ENCODE peak calls at places on chromosome 9, in five cellular contexts. Z, Q, G, W and T are unnamed samples.

GRCh38 chr9:134928796-134929559 is 11.3 kb upstream of the FCN1 start:
- DNase-seq in W (no peak), Z (no peak), G (no peak), Q (no peak), T (no peak)

GRCh38 chr9:70130266-70130665 is 86.6 kb downstream of the MAMDC2 start:
- DNase-seq in G (no peak), W (no peak), Z (no peak), Q (no peak), T (peak)

GRCh38 chr9:24073237-24073636 is 247.2 kb upstream of the ELAVL2 start:
- DNase-seq in Q (no peak), G (no peak), Z (no peak), W (peak), T (no peak)

GRCh38 chr9:137724114-137724445 is 105.3 kb downstream of the EHMT1 start:
- DNase-seq in Z (peak), W (peak), G (no peak), Q (peak), T (peak)

GRCh38 chr9:83584995-83585394 is 37.9 kb upstream of the IDNK start:
- DNase-seq in Z (no peak), W (peak), Q (no peak), G (no peak), T (no peak)

GRCh38 chr9:78312125-78312524 is 15.2 kb downstream of the PSAT1 start:
- DNase-seq in G (no peak), W (no peak), Q (no peak), Z (no peak), T (no peak)

GRCh38 chr9:98909935-98910334 is 33.8 kb upstream of the COL15A1 start:
- DNase-seq in W (no peak), Z (no peak), G (peak), Q (peak), T (no peak)

GRCh38 chr9:20205821-20206220 is 416.5 kb downstream of the MLLT3 start:
- DNase-seq in W (no peak), Q (no peak), Z (no peak), G (no peak), T (no peak)

GRCh38 chr9:134407123-134407779 is 81.0 kb downstream of the RXRA start:
- DNase-seq in W (peak), Z (peak), G (no peak), Q (peak), T (peak)

GRCh38 chr9:131468031-131468430 is 34.7 kb upstream of the POMT1 start:
- DNase-seq in Z (no peak), Q (no peak), G (no peak), W (no peak), T (no peak)

DNA sequence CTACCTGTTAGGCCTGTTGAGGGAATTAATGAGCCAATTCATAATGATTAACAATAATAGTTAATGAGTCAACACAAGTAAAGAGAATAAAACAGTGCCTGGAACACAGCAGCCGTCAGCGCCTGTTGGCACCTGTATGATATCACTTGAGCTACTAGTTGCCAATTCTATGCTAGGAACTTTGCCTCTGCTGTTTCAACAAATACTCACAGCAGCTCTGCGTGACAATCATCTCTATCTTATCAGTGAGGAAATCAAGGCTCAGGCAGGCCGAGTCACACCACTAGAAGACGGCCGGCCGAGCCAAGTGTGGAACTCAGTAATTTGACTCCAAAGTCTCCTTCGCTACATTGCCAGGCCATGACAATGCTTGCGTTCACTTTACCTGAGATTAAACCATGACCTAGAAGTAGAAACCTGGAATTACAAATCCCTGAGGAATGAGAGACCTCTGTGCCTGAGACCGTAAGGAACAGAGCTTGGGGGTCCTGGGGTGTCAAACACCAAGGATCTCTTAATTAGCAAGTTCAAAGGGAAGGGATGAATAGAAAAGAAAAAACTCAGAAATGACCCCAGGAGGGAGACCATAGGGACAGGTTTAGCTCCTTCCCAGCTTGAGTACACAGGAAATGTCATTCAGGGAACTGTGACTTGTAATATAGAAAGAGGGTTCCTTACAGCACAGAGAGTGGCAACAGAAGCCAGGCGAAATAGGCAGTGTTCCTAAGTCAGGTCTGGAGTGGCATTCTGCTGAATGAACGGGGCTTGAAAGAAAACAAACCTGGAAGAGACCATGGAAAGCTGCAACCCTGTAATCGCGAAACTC is 109.1 kb downstream of the SUSD1 start:
- DNase-seq in Q (peak), W (peak), G (no peak), Z (no peak), T (peak)
- H4K91ac ChIP-seq in Q (no peak), W (no peak), G (no peak), Z (no peak), T (peak)

GRCh38 chr9:4243877-4244812 is 55.7 kb downstream of the GLIS3 start:
- DNase-seq in W (no peak), G (no peak), Z (no peak), Q (no peak), T (peak)
- H2BK12ac ChIP-seq in W (no peak), G (no peak), Z (no peak), Q (no peak), T (no peak)

DNA sequence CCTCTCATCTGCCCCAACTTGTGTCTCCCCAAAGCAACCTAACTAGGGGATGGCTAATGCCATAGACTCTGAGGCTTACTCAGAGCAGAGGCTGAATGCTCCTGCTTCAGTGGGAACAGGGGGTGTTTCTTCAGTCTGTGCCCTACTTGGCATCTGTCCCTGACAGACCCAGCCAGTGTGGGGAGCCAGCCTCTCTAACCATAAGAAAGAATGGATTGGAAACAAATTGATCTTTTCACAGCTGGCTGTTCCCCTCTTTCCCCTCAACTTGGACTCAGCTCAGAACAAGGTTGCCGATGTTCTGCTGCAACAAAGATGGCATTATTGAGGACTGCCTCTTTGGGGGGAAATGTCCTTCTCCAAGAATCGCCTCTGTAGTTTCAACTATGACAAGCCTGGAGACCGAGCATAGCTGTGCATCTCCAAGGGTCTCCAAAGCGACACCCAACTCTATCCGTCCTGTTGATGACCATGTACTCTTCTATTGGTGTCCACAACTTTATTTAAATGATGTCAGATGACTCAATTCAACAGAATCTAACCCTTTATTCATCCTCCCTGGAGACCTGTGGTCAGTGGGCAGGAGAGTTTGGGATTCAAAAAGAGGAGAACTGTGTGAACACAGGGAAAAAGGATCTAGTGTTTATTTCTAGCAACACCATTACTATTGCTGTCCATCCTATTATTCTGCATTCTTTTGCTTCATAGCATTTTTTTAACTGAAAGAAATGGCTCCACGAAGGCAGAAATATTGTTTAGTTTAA is 24.7 kb upstream of the TNC start:
- DNase-seq in Q (peak), Z (no peak), G (no peak), W (no peak), T (no peak)
- H4K91ac ChIP-seq in Q (no peak), Z (no peak), G (no peak), W (no peak), T (no peak)

GRCh38 chr9:7461791-7462190 is 337.8 kb downstream of the DMAC1 start:
- DNase-seq in Q (no peak), Z (no peak), W (no peak), G (no peak), T (no peak)
- H2BK12ac ChIP-seq in Q (no peak), Z (no peak), W (no peak), G (no peak), T (no peak)

GRCh38 chr9:123049589-123050222 is 16.2 kb downstream of the GPR21 start:
- DNase-seq in Q (no peak), G (no peak), Z (no peak), W (no peak), T (no peak)

GRCh38 chr9:123046796-123047195 is 13.3 kb downstream of the GPR21 start:
- DNase-seq in G (no peak), Q (no peak), W (no peak), Z (no peak), T (no peak)

GRCh38 chr9:123053711-123054110 is 20.2 kb downstream of the GPR21 start:
- DNase-seq in W (no peak), Q (no peak), Z (no peak), G (no peak), T (no peak)

GRCh38 chr9:123044556-123044955 is 11.1 kb downstream of the GPR21 start:
- DNase-seq in W (no peak), Z (no peak), Q (peak), G (no peak), T (peak)

GRCh38 chr9:123048748-123049147 is 15.3 kb downstream of the GPR21 start:
- DNase-seq in W (no peak), G (no peak), Z (no peak), Q (no peak), T (no peak)
- H4K91ac ChIP-seq in W (no peak), G (no peak), Z (no peak), Q (no peak), T (no peak)

GRCh38 chr9:126836216-126836615 is 24.2 kb upstream of the ZBTB34 start:
- DNase-seq in Q (no peak), Z (no peak), W (no peak), G (no peak), T (no peak)

GRCh38 chr9:126833710-126834345 is 26.6 kb upstream of the ZBTB34 start:
- DNase-seq in Z (no peak), W (no peak), G (no peak), Q (no peak), T (no peak)

GRCh38 chr9:126832440-126832839 is 27.6 kb downstream of the ZBTB43 start:
- DNase-seq in W (no peak), Z (no peak), Q (no peak), G (no peak), T (no peak)

GRCh38 chr9:126833020-126833419 is 27.4 kb upstream of the ZBTB34 start:
- DNase-seq in Z (no peak), W (no peak), Q (no peak), G (no peak), T (no peak)

GRCh38 chr9:126834672-126835071 is 25.8 kb upstream of the ZBTB34 start:
- DNase-seq in G (no peak), Q (no peak), W (no peak), Z (no peak), T (no peak)
- H2BK12ac ChIP-seq in G (no peak), Q (no peak), W (no peak), Z (no peak), T (no peak)

DNA sequence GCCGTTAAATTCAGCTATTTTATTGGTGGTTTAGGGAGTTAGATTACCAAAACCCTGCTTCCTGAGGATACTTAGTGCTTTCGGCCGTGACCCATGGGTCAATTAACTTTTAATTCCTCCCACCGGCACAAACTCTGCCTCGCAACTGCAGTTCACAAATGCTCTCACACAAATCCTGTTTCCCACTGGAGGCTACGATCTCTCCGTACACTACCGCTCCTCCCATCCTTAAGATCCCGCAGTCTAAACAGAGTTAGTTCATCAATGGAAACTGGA is 440 bp upstream of the NAIF1 start:
- DNase-seq in Z (no peak), W (no peak), G (no peak), Q (no peak), T (no peak)
- H4K91ac ChIP-seq in Z (no peak), W (no peak), G (peak), Q (no peak), T (peak)

GRCh38 chr9:113298924-113299770 is 4.0 kb downstream of the RNF183 start:
- DNase-seq in Z (no peak), Q (no peak), G (no peak), W (peak), T (no peak)
- H2BK12ac ChIP-seq in Z (no peak), Q (no peak), G (no peak), W (no peak), T (no peak)

DNA sequence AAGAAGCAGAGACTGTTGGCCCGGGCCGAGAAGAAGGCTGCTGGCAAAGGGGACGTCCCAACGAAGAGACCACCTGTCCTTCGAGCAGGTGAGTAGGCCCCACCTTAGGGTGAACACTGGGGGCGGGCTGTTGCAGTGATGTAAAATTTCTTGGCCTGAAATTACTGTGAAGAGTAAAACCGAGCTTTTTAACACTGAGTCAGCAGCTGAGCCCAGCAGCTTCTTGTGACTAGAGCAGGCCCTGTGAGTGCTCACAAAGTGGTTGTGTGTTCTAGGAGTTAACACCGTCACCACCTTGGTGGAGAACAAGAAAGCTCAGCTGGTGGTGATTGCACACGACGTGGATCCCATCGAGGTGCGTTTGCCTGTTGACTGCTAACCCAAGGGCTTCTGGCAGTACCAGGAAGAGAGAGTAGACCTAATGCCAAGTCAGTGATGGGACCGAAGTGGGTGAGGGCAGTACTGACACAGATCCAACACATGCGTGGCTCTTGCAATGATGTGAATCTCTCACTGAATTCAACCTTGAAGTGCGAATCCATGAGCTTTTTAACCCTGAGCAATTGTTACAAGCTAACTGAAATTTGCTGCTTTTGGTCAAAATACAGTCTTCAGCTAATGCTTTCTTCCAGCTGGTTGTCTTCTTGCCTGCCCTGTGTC is 2.1 kb downstream of the RPL7A start:
- DNase-seq in Z (no peak), Q (no peak), G (no peak), W (no peak), T (no peak)
- H4K91ac ChIP-seq in Z (no peak), Q (no peak), G (no peak), W (no peak), T (no peak)

GRCh38 chr9:128918921-128919320 is 1.9 kb upstream of the PHYHD1 start:
- DNase-seq in W (no peak), Z (no peak), G (no peak), Q (no peak), T (no peak)

GRCh38 chr9:128920381-128921058 is at the start of gene PHYHD1:
- DNase-seq in W (no peak), Q (peak), Z (no peak), G (no peak), T (no peak)

GRCh38 chr9:128923493-128923883 is 2.7 kb downstream of the PHYHD1 start:
- DNase-seq in G (no peak), Z (no peak), Q (no peak), W (no peak), T (no peak)

GRCh38 chr9:128919409-128919808 is 1.4 kb upstream of the PHYHD1 start:
- DNase-seq in G (no peak), Q (no peak), Z (no peak), W (no peak), T (no peak)

GRCh38 chr9:128921881-128922763 is 1.3 kb downstream of the PHYHD1 start:
- DNase-seq in Q (peak), W (peak), Z (peak), G (peak), T (peak)
- H2BK12ac ChIP-seq in Q (no peak), W (no peak), Z (peak), G (peak), T (peak)